ENCODE peak calls at places on chromosomes 2 and 18, in ten cellular contexts. Z is neural crest cell; O is activated effector memory CD4-positive, alpha-beta T cell treated with anti-CD3 and anti-CD28 coated beads, Interleukin-2, amount 50 U/mL, for 16 hours; E is chondrocyte; Q is HCT116; C is astrocyte; R is coronary artery; Y is COR-L47; A is ovary; L is HEK293T. B is an unnamed sample.

GRCh38 chr18:39946623-39947061 is 2008.4 kb upstream of the PIK3C3 start:
- DNase-seq in E (no peak), A (no peak), C (peak; percentile 86), Z (no peak), Y (no peak), Q (peak; percentile 51), R (no peak), L (no peak), O (no peak), B (no peak)

GRCh38 chr18:40208951-40209350 is 1746.1 kb upstream of the PIK3C3 start:
- DNase-seq in Z (no peak), L (no peak), C (no peak), Q (no peak), O (no peak), R (no peak), A (no peak), Y (no peak), E (no peak), B (no peak)

GRCh38 chr2:101045330-101045729 is 43.2 kb downstream of the RPL31 start:
- DNase-seq in Q (no peak), O (no peak), A (no peak), Y (no peak), Z (no peak), R (no peak), E (no peak), L (no peak), C (no peak), B (no peak)

GRCh38 chr2:191601060-191601459 is 76.9 kb upstream of the NABP1 start:
- DNase-seq in R (no peak), Y (no peak), Z (no peak), Q (no peak), E (no peak), L (no peak), C (no peak), O (no peak), A (no peak), B (peak; percentile 70)

GRCh38 chr2:66509326-66509811 is 74.4 kb downstream of the MEIS1 start:
- DNase-seq in L (no peak), E (no peak), Y (no peak), Q (no peak), C (peak; percentile 66), Z (no peak), A (no peak), O (no peak), R (no peak), B (no peak)

GRCh38 chr2:220478305-220479058 is 851.1 kb downstream of the SLC4A3 start:
- DNase-seq in L (no peak), Z (no peak), A (no peak), C (no peak), Y (no peak), R (no peak), Q (no peak), O (no peak), E (no peak), B (no peak)

GRCh38 chr2:16252251-16252650 is 311.9 kb downstream of the MYCN start:
- DNase-seq in L (no peak), C (no peak), E (no peak), O (no peak), R (no peak), Y (no peak), Z (no peak), A (no peak), Q (no peak), B (peak; percentile 69)

GRCh38 chr2:3500326-3500899 is 18.9 kb downstream of the ADI1 start:
- DNase-seq in A (no peak), Y (no peak), O (no peak), Z (no peak), Q (no peak), C (no peak), L (no peak), E (no peak), R (no peak), B (no peak)

GRCh38 chr2:148048475-148049221 is 27.8 kb downstream of the MBD5 start:
- DNase-seq in C (peak; percentile 74), L (no peak), A (no peak), E (no peak), Z (no peak), O (no peak), Y (no peak), R (no peak), Q (no peak), B (no peak)

GRCh38 chr2:128745946-128746345 is 427.3 kb upstream of the HS6ST1 start:
- DNase-seq in Q (no peak), Y (no peak), L (no peak), Z (no peak), R (no peak), O (no peak), A (no peak), C (peak; percentile 11), E (no peak), B (no peak)

GRCh38 chr18:26133652-26134051 is at the start of gene PSMA8:
- DNase-seq in O (peak; percentile 82), Y (no peak), Z (no peak), E (no peak), A (peak; percentile 27), R (no peak), C (no peak), Q (no peak), L (no peak), B (peak; percentile 68)

GRCh38 chr2:28359222-28360065 is 33.2 kb upstream of the FOSL2 start:
- DNase-seq in O (peak; percentile 92), Q (no peak), R (no peak), E (no peak), C (peak; percentile 78), Y (no peak), L (no peak), Z (no peak), A (no peak), B (no peak)

GRCh38 chr18:51342815-51343214 is 145.3 kb upstream of the MEX3C start:
- DNase-seq in Q (no peak), Z (no peak), O (no peak), R (no peak), E (no peak), C (peak; percentile 58), A (no peak), Y (no peak), L (no peak), B (no peak)

GRCh38 chr2:21820271-21820670 is 696.5 kb downstream of the TDRD15 start:
- DNase-seq in Y (no peak), L (no peak), Q (no peak), A (no peak), C (no peak), Z (no peak), E (no peak), O (no peak), R (no peak), B (no peak)

GRCh38 chr2:145184741-145185671 is 665.1 kb upstream of the ZEB2 start:
- DNase-seq in A (no peak), Q (no peak), C (peak; percentile 73), R (no peak), L (no peak), Z (no peak), Y (no peak), O (no peak), E (no peak), B (no peak)

GRCh38 chr2:98388081-98388480 is 41.8 kb downstream of the CNGA3 start:
- DNase-seq in Q (no peak), C (no peak), A (no peak), Z (no peak), Y (no peak), L (no peak), E (no peak), O (no peak), R (no peak), B (no peak)

GRCh38 chr18:8730080-8730827 is 24.9 kb downstream of the MTCL1 start:
- DNase-seq in A (peak; percentile 31), C (peak; percentile 96), Y (peak; percentile 52), Q (peak; percentile 74), E (no peak), O (no peak), Z (no peak), R (no peak), L (peak; percentile 28), B (no peak)

GRCh38 chr2:157433335-157433890 is 10.5 kb downstream of the CYTIP start:
- DNase-seq in A (no peak), C (no peak), Y (no peak), Q (no peak), R (no peak), O (no peak), E (no peak), L (no peak), Z (no peak), B (no peak)

GRCh38 chr2:136932700-136933099 is 167.4 kb downstream of the THSD7B start:
- DNase-seq in C (no peak), O (no peak), Q (no peak), E (no peak), L (peak; percentile 51), R (no peak), Y (no peak), A (no peak), Z (peak; percentile 21), B (no peak)

GRCh38 chr2:159091981-159092380 is 123.5 kb downstream of the TANC1 start:
- DNase-seq in Y (no peak), A (no peak), C (no peak), O (no peak), Z (no peak), R (no peak), Q (no peak), E (no peak), L (no peak), B (no peak)

GRCh38 chr2:158502984-158503383 is 46.2 kb downstream of the PKP4 start:
- DNase-seq in Q (no peak), L (no peak), R (no peak), O (no peak), C (peak; percentile 93), Y (no peak), A (no peak), E (no peak), Z (no peak), B (no peak)

GRCh38 chr18:39599251-39599650 is 2033.7 kb upstream of the CELF4 start:
- DNase-seq in O (no peak), C (no peak), Y (no peak), Q (no peak), A (no peak), R (no peak), Z (no peak), E (no peak), L (no peak), B (no peak)